ENCODE peak calls at places on chromosomes 13 and 19, in ten cellular contexts. One of them, this sample, is unnamed.

GRCh38 chr19:57583521-57584416 is at the start of gene ZIK1:
- DNase-seq in upper lobe of left lung: peak; percentile 82
- DNase-seq in Peyer's patch: peak; percentile 92
- DNase-seq in naive thymus-derived CD4-positive, alpha-beta T cell: peak; percentile 83
- DNase-seq in DND-41: peak; percentile 95
- DNase-seq in breast epithelium: peak; percentile 85
- DNase-seq in CD4-positive, CD25-positive, alpha-beta regulatory T cell: peak; percentile 88
- DNase-seq in SK-N-SH: peak; percentile 97
- DNase-seq in tibial nerve: peak; percentile 69
- DNase-seq in suprapubic skin: peak; percentile 93
- DNase-seq in this sample: peak; percentile 98

GRCh38 chr19:48539503-48540096 is 12.4 kb upstream of the SULT2B1 start:
- DNase-seq in upper lobe of left lung: peak; percentile 35
- DNase-seq in Peyer's patch: no peak
- DNase-seq in naive thymus-derived CD4-positive, alpha-beta T cell: no peak
- DNase-seq in DND-41: no peak
- DNase-seq in breast epithelium: no peak
- DNase-seq in CD4-positive, CD25-positive, alpha-beta regulatory T cell: no peak
- DNase-seq in SK-N-SH: peak; percentile 63
- DNase-seq in tibial nerve: no peak
- DNase-seq in suprapubic skin: no peak
- DNase-seq in this sample: no peak

GRCh38 chr19:17996826-17997316 is 11.1 kb upstream of the ARRDC2 start:
- DNase-seq in upper lobe of left lung: peak; percentile 90
- DNase-seq in Peyer's patch: peak; percentile 82
- DNase-seq in naive thymus-derived CD4-positive, alpha-beta T cell: peak; percentile 89
- DNase-seq in DND-41: peak; percentile 78
- DNase-seq in breast epithelium: peak; percentile 80
- DNase-seq in CD4-positive, CD25-positive, alpha-beta regulatory T cell: peak; percentile 82
- DNase-seq in SK-N-SH: peak; percentile 95
- DNase-seq in tibial nerve: peak; percentile 80
- DNase-seq in suprapubic skin: peak; percentile 91
- DNase-seq in this sample: peak; percentile 97

GRCh38 chr19:57016076-57016475 is 103.7 kb upstream of the USP29 start:
- DNase-seq in upper lobe of left lung: no peak
- DNase-seq in Peyer's patch: no peak
- DNase-seq in naive thymus-derived CD4-positive, alpha-beta T cell: no peak
- DNase-seq in DND-41: no peak
- DNase-seq in breast epithelium: no peak
- DNase-seq in CD4-positive, CD25-positive, alpha-beta regulatory T cell: no peak
- DNase-seq in SK-N-SH: no peak
- DNase-seq in tibial nerve: no peak
- DNase-seq in suprapubic skin: no peak
- DNase-seq in this sample: no peak

GRCh38 chr13:97369269-97369893 is 64.6 kb upstream of the RAP2A start:
- DNase-seq in upper lobe of left lung: no peak
- DNase-seq in Peyer's patch: no peak
- DNase-seq in naive thymus-derived CD4-positive, alpha-beta T cell: no peak
- DNase-seq in DND-41: peak; percentile 23
- DNase-seq in breast epithelium: no peak
- DNase-seq in CD4-positive, CD25-positive, alpha-beta regulatory T cell: peak; percentile 25
- DNase-seq in SK-N-SH: no peak
- DNase-seq in tibial nerve: no peak
- DNase-seq in suprapubic skin: no peak
- DNase-seq in this sample: no peak

GRCh38 chr13:73220966-73221720 is 162.3 kb downstream of the KLF5 start:
- DNase-seq in upper lobe of left lung: no peak
- DNase-seq in Peyer's patch: no peak
- DNase-seq in naive thymus-derived CD4-positive, alpha-beta T cell: no peak
- DNase-seq in DND-41: no peak
- DNase-seq in breast epithelium: no peak
- DNase-seq in CD4-positive, CD25-positive, alpha-beta regulatory T cell: no peak
- DNase-seq in SK-N-SH: no peak
- DNase-seq in tibial nerve: no peak
- DNase-seq in suprapubic skin: no peak
- DNase-seq in this sample: no peak

GRCh38 chr19:42563352-42564210 is 31.1 kb downstream of the CEACAM8 start:
- DNase-seq in upper lobe of left lung: peak; percentile 37
- DNase-seq in Peyer's patch: no peak
- DNase-seq in naive thymus-derived CD4-positive, alpha-beta T cell: peak; percentile 4
- DNase-seq in DND-41: peak; percentile 24
- DNase-seq in breast epithelium: no peak
- DNase-seq in CD4-positive, CD25-positive, alpha-beta regulatory T cell: peak; percentile 17
- DNase-seq in SK-N-SH: peak; percentile 63
- DNase-seq in tibial nerve: no peak
- DNase-seq in suprapubic skin: no peak
- DNase-seq in this sample: peak; percentile 85

GRCh38 chr13:23979361-23980159 is 82.3 kb upstream of the C1QTNF9B start:
- DNase-seq in upper lobe of left lung: peak; percentile 66
- DNase-seq in Peyer's patch: peak; percentile 23
- DNase-seq in naive thymus-derived CD4-positive, alpha-beta T cell: no peak
- DNase-seq in DND-41: no peak
- DNase-seq in breast epithelium: peak; percentile 35
- DNase-seq in CD4-positive, CD25-positive, alpha-beta regulatory T cell: peak; percentile 8
- DNase-seq in SK-N-SH: peak; percentile 85
- DNase-seq in tibial nerve: peak; percentile 54
- DNase-seq in suprapubic skin: peak; percentile 89
- DNase-seq in this sample: peak; percentile 88

GRCh38 chr19:46697142-46697960 is 19.6 kb downstream of the PRKD2 start:
- DNase-seq in upper lobe of left lung: peak; percentile 94
- DNase-seq in Peyer's patch: peak; percentile 31
- DNase-seq in naive thymus-derived CD4-positive, alpha-beta T cell: no peak
- DNase-seq in DND-41: peak; percentile 58
- DNase-seq in breast epithelium: no peak
- DNase-seq in CD4-positive, CD25-positive, alpha-beta regulatory T cell: no peak
- DNase-seq in SK-N-SH: peak; percentile 72
- DNase-seq in tibial nerve: peak; percentile 84
- DNase-seq in suprapubic skin: peak; percentile 97
- DNase-seq in this sample: peak; percentile 100

GRCh38 chr19:46696052-46696451 is 20.9 kb downstream of the PRKD2 start:
- DNase-seq in upper lobe of left lung: no peak
- DNase-seq in Peyer's patch: no peak
- DNase-seq in naive thymus-derived CD4-positive, alpha-beta T cell: no peak
- DNase-seq in DND-41: no peak
- DNase-seq in breast epithelium: no peak
- DNase-seq in CD4-positive, CD25-positive, alpha-beta regulatory T cell: no peak
- DNase-seq in SK-N-SH: peak; percentile 18
- DNase-seq in tibial nerve: no peak
- DNase-seq in suprapubic skin: no peak
- DNase-seq in this sample: no peak

GRCh38 chr19:46700704-46701103 is 16.2 kb downstream of the PRKD2 start:
- DNase-seq in upper lobe of left lung: no peak
- DNase-seq in Peyer's patch: no peak
- DNase-seq in naive thymus-derived CD4-positive, alpha-beta T cell: no peak
- DNase-seq in DND-41: no peak
- DNase-seq in breast epithelium: no peak
- DNase-seq in CD4-positive, CD25-positive, alpha-beta regulatory T cell: no peak
- DNase-seq in SK-N-SH: peak; percentile 10
- DNase-seq in tibial nerve: no peak
- DNase-seq in suprapubic skin: no peak
- DNase-seq in this sample: no peak

GRCh38 chr19:46693760-46694159 is 23.2 kb downstream of the PRKD2 start:
- DNase-seq in upper lobe of left lung: no peak
- DNase-seq in Peyer's patch: no peak
- DNase-seq in naive thymus-derived CD4-positive, alpha-beta T cell: no peak
- DNase-seq in DND-41: no peak
- DNase-seq in breast epithelium: no peak
- DNase-seq in CD4-positive, CD25-positive, alpha-beta regulatory T cell: no peak
- DNase-seq in SK-N-SH: peak; percentile 19
- DNase-seq in tibial nerve: no peak
- DNase-seq in suprapubic skin: no peak
- DNase-seq in this sample: no peak

DNA sequence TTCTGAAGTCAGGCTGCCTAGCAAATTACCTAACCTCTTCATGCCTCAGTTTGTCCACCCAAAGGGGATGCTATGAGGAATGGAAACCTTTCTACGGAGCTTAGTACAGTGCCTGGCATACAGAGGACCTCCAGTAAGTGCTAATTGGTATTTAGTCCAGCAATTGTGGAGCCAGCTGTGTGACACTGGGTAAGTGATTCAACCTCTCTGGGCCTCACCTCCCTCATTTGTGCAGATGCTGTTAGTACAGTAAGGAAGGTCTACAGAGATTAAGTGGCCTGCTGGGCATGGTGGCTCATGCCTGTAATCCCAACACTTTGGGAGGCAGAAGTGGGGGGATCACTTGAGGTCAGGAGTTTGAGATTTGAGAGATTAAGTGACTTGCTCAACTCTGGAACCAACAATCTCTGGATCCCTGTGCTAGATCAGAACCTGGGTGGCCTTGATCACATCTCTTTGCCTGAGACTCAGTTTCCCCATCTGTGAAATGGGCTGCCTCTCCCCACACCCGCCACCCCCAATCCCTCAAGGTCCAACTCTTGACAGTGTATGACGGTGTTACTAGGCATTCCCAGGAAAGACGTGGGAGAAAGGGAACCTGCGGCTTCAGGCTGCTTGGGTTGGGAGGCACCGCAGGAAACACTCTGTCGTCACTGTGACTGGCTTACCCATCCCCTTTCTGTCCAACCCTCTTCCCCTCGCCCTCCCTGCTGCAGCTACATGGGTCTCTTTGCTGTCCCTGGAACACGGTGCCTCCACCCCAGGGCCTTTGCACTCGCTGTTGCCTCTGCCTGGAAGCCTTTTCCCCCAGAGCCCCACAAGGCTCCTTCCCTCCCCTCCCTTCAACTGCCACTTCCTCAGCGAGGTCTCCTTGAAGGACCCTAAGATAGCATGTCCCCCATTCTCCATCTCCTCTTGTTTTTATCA is 18.3 kb downstream of the PRKD2 start:
- DNase-seq in upper lobe of left lung: no peak
- DNase-seq in Peyer's patch: no peak
- DNase-seq in naive thymus-derived CD4-positive, alpha-beta T cell: no peak
- DNase-seq in DND-41: no peak
- DNase-seq in breast epithelium: no peak
- DNase-seq in CD4-positive, CD25-positive, alpha-beta regulatory T cell: no peak
- DNase-seq in SK-N-SH: no peak
- DNase-seq in tibial nerve: no peak
- DNase-seq in suprapubic skin: no peak
- DNase-seq in this sample: no peak
- H3K36me3 ChIP-seq in upper lobe of left lung: peaks cover 75% of the 10 kb centered on the region
- H3K36me3 ChIP-seq in Peyer's patch: peaks cover 87% of the 10 kb centered on the region
- H3K36me3 ChIP-seq in naive thymus-derived CD4-positive, alpha-beta T cell: peaks cover 55% of the 10 kb centered on the region
- H3K36me3 ChIP-seq in DND-41: peaks cover 95% of the 10 kb centered on the region
- H3K36me3 ChIP-seq in breast epithelium: peaks cover 7% of the 10 kb centered on the region
- H3K36me3 ChIP-seq in CD4-positive, CD25-positive, alpha-beta regulatory T cell: peaks cover 92% of the 10 kb centered on the region
- H3K36me3 ChIP-seq in SK-N-SH: peaks cover 33% of the 10 kb centered on the region
- H3K36me3 ChIP-seq in tibial nerve: peaks cover 94% of the 10 kb centered on the region
- H3K36me3 ChIP-seq in suprapubic skin: peaks cover 88% of the 10 kb centered on the region
- H3K36me3 ChIP-seq in this sample: peaks cover 44% of the 10 kb centered on the region

GRCh38 chr19:2305424-2305823 is 2.5 kb downstream of the LINGO3 start:
- DNase-seq in upper lobe of left lung: no peak
- DNase-seq in Peyer's patch: no peak
- DNase-seq in naive thymus-derived CD4-positive, alpha-beta T cell: no peak
- DNase-seq in DND-41: no peak
- DNase-seq in breast epithelium: no peak
- DNase-seq in CD4-positive, CD25-positive, alpha-beta regulatory T cell: no peak
- DNase-seq in SK-N-SH: no peak
- DNase-seq in tibial nerve: no peak
- DNase-seq in suprapubic skin: no peak
- DNase-seq in this sample: peak; percentile 62

GRCh38 chr19:2307518-2308012 is 389 bp downstream of the LINGO3 start:
- DNase-seq in upper lobe of left lung: no peak
- DNase-seq in Peyer's patch: no peak
- DNase-seq in naive thymus-derived CD4-positive, alpha-beta T cell: no peak
- DNase-seq in DND-41: no peak
- DNase-seq in breast epithelium: no peak
- DNase-seq in CD4-positive, CD25-positive, alpha-beta regulatory T cell: no peak
- DNase-seq in SK-N-SH: no peak
- DNase-seq in tibial nerve: no peak
- DNase-seq in suprapubic skin: no peak
- DNase-seq in this sample: peak; percentile 77

GRCh38 chr19:2308114-2308556 is at the start of gene LINGO3:
- DNase-seq in upper lobe of left lung: no peak
- DNase-seq in Peyer's patch: no peak
- DNase-seq in naive thymus-derived CD4-positive, alpha-beta T cell: no peak
- DNase-seq in DND-41: no peak
- DNase-seq in breast epithelium: no peak
- DNase-seq in CD4-positive, CD25-positive, alpha-beta regulatory T cell: no peak
- DNase-seq in SK-N-SH: peak; percentile 75
- DNase-seq in tibial nerve: no peak
- DNase-seq in suprapubic skin: no peak
- DNase-seq in this sample: peak; percentile 88

GRCh38 chr19:2305974-2306806 is 1.8 kb downstream of the LINGO3 start:
- DNase-seq in upper lobe of left lung: no peak
- DNase-seq in Peyer's patch: no peak
- DNase-seq in naive thymus-derived CD4-positive, alpha-beta T cell: no peak
- DNase-seq in DND-41: no peak
- DNase-seq in breast epithelium: no peak
- DNase-seq in CD4-positive, CD25-positive, alpha-beta regulatory T cell: no peak
- DNase-seq in SK-N-SH: no peak
- DNase-seq in tibial nerve: no peak
- DNase-seq in suprapubic skin: no peak
- DNase-seq in this sample: peak; percentile 56

DNA sequence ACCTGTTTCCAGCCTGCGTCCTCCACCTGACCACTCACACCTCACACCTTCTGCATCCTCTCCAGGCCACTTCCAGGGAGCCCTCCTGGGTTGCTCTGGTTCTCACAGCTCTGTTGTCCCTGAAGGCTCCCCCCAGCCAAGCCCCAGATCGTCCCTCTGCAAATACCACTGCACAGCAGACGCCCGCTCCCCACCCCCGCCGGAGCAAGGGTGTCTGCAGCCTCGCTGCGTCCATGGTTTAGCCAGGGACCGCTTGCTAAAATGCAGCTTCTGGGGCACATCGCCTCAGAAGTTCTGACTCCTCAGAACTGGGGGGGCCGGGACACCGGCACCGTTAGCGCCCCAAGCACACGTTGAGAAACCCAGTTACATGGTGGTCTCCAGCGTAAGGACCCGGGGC is 983 bp downstream of the LINGO3 start:
- DNase-seq in upper lobe of left lung: no peak
- DNase-seq in Peyer's patch: no peak
- DNase-seq in naive thymus-derived CD4-positive, alpha-beta T cell: no peak
- DNase-seq in DND-41: no peak
- DNase-seq in breast epithelium: no peak
- DNase-seq in CD4-positive, CD25-positive, alpha-beta regulatory T cell: no peak
- DNase-seq in SK-N-SH: no peak
- DNase-seq in tibial nerve: no peak
- DNase-seq in suprapubic skin: no peak
- DNase-seq in this sample: peak; percentile 57
- H3K27me3 ChIP-seq in upper lobe of left lung: peaks cover 15% of the 10 kb centered on the region
- H3K27me3 ChIP-seq in Peyer's patch: peaks cover 17% of the 10 kb centered on the region
- H3K27me3 ChIP-seq in naive thymus-derived CD4-positive, alpha-beta T cell: peaks cover 9% of the 10 kb centered on the region
- H3K27me3 ChIP-seq in DND-41: no peaks in the 10 kb centered on the region
- H3K27me3 ChIP-seq in breast epithelium: peaks cover 10% of the 10 kb centered on the region
- H3K27me3 ChIP-seq in CD4-positive, CD25-positive, alpha-beta regulatory T cell: peaks cover 3% of the 10 kb centered on the region
- H3K27me3 ChIP-seq in SK-N-SH: no peaks in the 10 kb centered on the region
- H3K27me3 ChIP-seq in tibial nerve: peaks cover 90% of the 10 kb centered on the region
- H3K27me3 ChIP-seq in suprapubic skin: peaks cover 69% of the 10 kb centered on the region
- H3K27me3 ChIP-seq in this sample: peaks cover 16% of the 10 kb centered on the region

DNA sequence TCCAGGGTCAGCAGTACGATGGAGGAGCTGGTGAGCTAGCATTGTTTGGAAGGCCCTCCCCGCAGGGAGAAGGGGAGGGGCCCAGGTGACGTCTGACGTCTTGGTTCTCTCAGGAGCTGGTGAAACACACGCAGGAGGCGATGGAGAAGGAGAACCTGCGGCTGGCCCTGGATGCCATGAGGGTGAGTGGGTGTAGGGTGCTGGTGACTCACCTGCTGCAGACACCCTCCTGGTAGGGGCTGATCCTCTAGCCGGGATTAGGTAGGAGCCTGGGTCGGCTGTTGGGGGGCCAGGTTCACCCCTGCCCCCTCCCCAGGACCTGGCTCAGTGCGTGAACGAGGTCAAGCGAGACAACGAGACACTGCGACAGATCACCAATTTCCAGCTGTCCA is 55.8 kb downstream of the VAV1 start:
- DNase-seq in upper lobe of left lung: no peak
- DNase-seq in Peyer's patch: no peak
- DNase-seq in naive thymus-derived CD4-positive, alpha-beta T cell: no peak
- DNase-seq in DND-41: no peak
- DNase-seq in breast epithelium: no peak
- DNase-seq in CD4-positive, CD25-positive, alpha-beta regulatory T cell: no peak
- DNase-seq in SK-N-SH: no peak
- DNase-seq in tibial nerve: no peak
- DNase-seq in suprapubic skin: no peak
- DNase-seq in this sample: peak; percentile 58
- H3K36me3 ChIP-seq in upper lobe of left lung: peaks cover 3% of the 10 kb centered on the region
- H3K36me3 ChIP-seq in Peyer's patch: no peaks in the 10 kb centered on the region
- H3K36me3 ChIP-seq in naive thymus-derived CD4-positive, alpha-beta T cell: peaks cover 48% of the 10 kb centered on the region
- H3K36me3 ChIP-seq in DND-41: peaks cover 83% of the 10 kb centered on the region
- H3K36me3 ChIP-seq in breast epithelium: no peaks in the 10 kb centered on the region
- H3K36me3 ChIP-seq in CD4-positive, CD25-positive, alpha-beta regulatory T cell: peaks cover 82% of the 10 kb centered on the region
- H3K36me3 ChIP-seq in SK-N-SH: no peaks in the 10 kb centered on the region
- H3K36me3 ChIP-seq in tibial nerve: no peaks in the 10 kb centered on the region
- H3K36me3 ChIP-seq in suprapubic skin: no peaks in the 10 kb centered on the region
- H3K36me3 ChIP-seq in this sample: no peaks in the 10 kb centered on the region

GRCh38 chr13:111895896-111896821 is 170.8 kb upstream of the SOX1 start:
- DNase-seq in upper lobe of left lung: no peak
- DNase-seq in Peyer's patch: no peak
- DNase-seq in naive thymus-derived CD4-positive, alpha-beta T cell: no peak
- DNase-seq in DND-41: no peak
- DNase-seq in breast epithelium: no peak
- DNase-seq in CD4-positive, CD25-positive, alpha-beta regulatory T cell: no peak
- DNase-seq in SK-N-SH: no peak
- DNase-seq in tibial nerve: no peak
- DNase-seq in suprapubic skin: peak; percentile 55
- DNase-seq in this sample: peak; percentile 42
- H3K27me3 ChIP-seq in upper lobe of left lung: no peaks in the 10 kb centered on the region
- H3K27me3 ChIP-seq in Peyer's patch: no peaks in the 10 kb centered on the region
- H3K27me3 ChIP-seq in naive thymus-derived CD4-positive, alpha-beta T cell: peaks cover 2% of the 10 kb centered on the region
- H3K27me3 ChIP-seq in DND-41: no peaks in the 10 kb centered on the region
- H3K27me3 ChIP-seq in breast epithelium: no peaks in the 10 kb centered on the region
- H3K27me3 ChIP-seq in CD4-positive, CD25-positive, alpha-beta regulatory T cell: peaks cover 10% of the 10 kb centered on the region
- H3K27me3 ChIP-seq in SK-N-SH: peaks cover 12% of the 10 kb centered on the region
- H3K27me3 ChIP-seq in tibial nerve: peaks cover 8% of the 10 kb centered on the region
- H3K27me3 ChIP-seq in suprapubic skin: peaks cover 29% of the 10 kb centered on the region
- H3K27me3 ChIP-seq in this sample: peaks cover 19% of the 10 kb centered on the region